ENCODE peak calls at places on chromosomes 7 and 10, in five cellular contexts. L, U, D, Z and W are unnamed samples.
A peak's percentile ranks its signal among the peaks of the same experiment; 100 is the strongest.

GRCh38 chr10:29737209-29737565 is 102.4 kb upstream of the SVIL start:
- DNase-seq in L (no peak), U (no peak), D (no peak), Z (no peak), W (no peak)

GRCh38 chr7:28086198-28086597 is 94.4 kb downstream of the JAZF1 start:
- DNase-seq in L (no peak), U (no peak), D (no peak), Z (no peak), W (no peak)

GRCh38 chr7:84372155-84372621 is 177.6 kb upstream of the SEMA3A start:
- DNase-seq in L (peak; percentile 95), U (no peak), D (peak; percentile 79), Z (no peak), W (no peak)

GRCh38 chr10:124224331-124225028 is 131.1 kb upstream of the CHST15 start:
- DNase-seq in L (peak; percentile 38), U (no peak), D (no peak), Z (no peak), W (no peak)

GRCh38 chr10:101694674-101695403 is at the start of gene FBXW4:
- DNase-seq in L (no peak), U (peak; percentile 64), D (no peak), Z (peak; percentile 51), W (peak; percentile 71)

GRCh38 chr10:60387531-60387930 is 2.1 kb downstream of the ANK3 start:
- DNase-seq in L (no peak), U (no peak), D (no peak), Z (no peak), W (no peak)

GRCh38 chr7:115676080-115676479 is 354.5 kb downstream of the TFEC start:
- DNase-seq in L (peak; percentile 48), U (no peak), D (peak; percentile 80), Z (no peak), W (no peak)

GRCh38 chr10:115950320-115950719 is 322.7 kb downstream of the GFRA1 start:
- DNase-seq in L (peak; percentile 81), U (no peak), D (no peak), Z (no peak), W (no peak)

GRCh38 chr7:87058739-87059524 is 522 bp downstream of the ELAPOR2 start:
- DNase-seq in L (no peak), U (peak; percentile 32), D (peak; percentile 1), Z (no peak), W (peak; percentile 48)

GRCh38 chr10:124511205-124512039 is 49.8 kb downstream of the LHPP start:
- DNase-seq in L (no peak), U (no peak), D (no peak), Z (no peak), W (no peak)

GRCh38 chr7:55567495-55568070 is 4.7 kb downstream of the VOPP1 start:
- DNase-seq in L (no peak), U (no peak), D (no peak), Z (no peak), W (no peak)

GRCh38 chr10:5038703-5039102 is 35.0 kb upstream of the AKR1C2 start:
- DNase-seq in L (no peak), U (no peak), D (peak; percentile 49), Z (no peak), W (no peak)

GRCh38 chr10:93741367-93741766 is 16.4 kb upstream of the LGI1 start:
- DNase-seq in L (no peak), U (no peak), D (no peak), Z (no peak), W (no peak)

GRCh38 chr7:106313456-106313891 is 28.7 kb upstream of the NAMPT start:
- DNase-seq in L (peak; percentile 73), U (no peak), D (peak; percentile 84), Z (no peak), W (no peak)

GRCh38 chr10:124259139-124259825 is 159.4 kb downstream of the OAT start:
- DNase-seq in L (no peak), U (no peak), D (peak; percentile 21), Z (no peak), W (no peak)

GRCh38 chr10:80659284-80659683 is 121.6 kb downstream of the SH2D4B start:
- DNase-seq in L (no peak), U (peak; percentile 85), D (no peak), Z (no peak), W (no peak)

GRCh38 chr10:24469993-24470392 is 253.7 kb downstream of the ARHGAP21 start:
- DNase-seq in L (no peak), U (no peak), D (peak; percentile 59), Z (no peak), W (no peak)

GRCh38 chr7:9349625-9350024 is 916.2 kb downstream of the NXPH1 start:
- DNase-seq in L (no peak), U (no peak), D (no peak), Z (no peak), W (no peak)

GRCh38 chr7:88278881-88279280 is 27.8 kb downstream of the STEAP4 start:
- DNase-seq in L (peak; percentile 13), U (no peak), D (peak; percentile 58), Z (no peak), W (no peak)

GRCh38 chr10:33190406-33190805 is 144.1 kb downstream of the NRP1 start:
- DNase-seq in L (peak; percentile 79), U (no peak), D (no peak), Z (no peak), W (no peak)

GRCh38 chr7:139876622-139877283 is 47.7 kb downstream of the TBXAS1 start:
- DNase-seq in L (no peak), U (no peak), D (no peak), Z (no peak), W (no peak)

GRCh38 chr7:30896783-30897617 is 14.7 kb upstream of the AQP1 start:
- DNase-seq in L (no peak), U (no peak), D (peak; percentile 55), Z (no peak), W (no peak)

GRCh38 chr10:128062837-128063563 is 63.2 kb downstream of the MKI67 start:
- DNase-seq in L (no peak), U (no peak), D (peak; percentile 11), Z (peak; percentile 64), W (peak; percentile 70)

GRCh38 chr10:7792541-7792940 is 4.6 kb downstream of the ATP5F1C start:
- DNase-seq in L (no peak), U (no peak), D (no peak), Z (no peak), W (no peak)

GRCh38 chr7:143492043-143492471 is 14.4 kb downstream of the TAS2R41 start:
- DNase-seq in L (peak; percentile 74), U (no peak), D (peak; percentile 95), Z (no peak), W (no peak)

GRCh38 chr7:151825711-151826110 is 51.2 kb downstream of the PRKAG2 start:
- DNase-seq in L (no peak), U (no peak), D (no peak), Z (no peak), W (no peak)

GRCh38 chr10:173741-174140 is 38.5 kb downstream of the ZMYND11 start:
- DNase-seq in L (no peak), U (no peak), D (no peak), Z (no peak), W (no peak)

GRCh38 chr10:84166620-84167288 is 6.8 kb upstream of the GPR15LG start:
- DNase-seq in L (no peak), U (no peak), D (no peak), Z (no peak), W (no peak)

GRCh38 chr7:80830000-80830399 is 88.9 kb downstream of the SEMA3C start:
- DNase-seq in L (no peak), U (no peak), D (no peak), Z (no peak), W (no peak)

GRCh38 chr10:125157473-125157865 is 2.9 kb downstream of the CTBP2 start:
- DNase-seq in L (peak; percentile 21), U (no peak), D (no peak), Z (no peak), W (no peak)

GRCh38 chr7:46625032-46625431 is 704.0 kb upstream of the IGFBP3 start:
- DNase-seq in L (no peak), U (no peak), D (no peak), Z (no peak), W (no peak)

GRCh38 chr7:47038621-47039020 is 543.3 kb downstream of the TNS3 start:
- DNase-seq in L (no peak), U (no peak), D (no peak), Z (no peak), W (no peak)

GRCh38 chr7:4931932-4932331 is 27.1 kb downstream of the MMD2 start:
- DNase-seq in L (no peak), U (peak; percentile 20), D (no peak), Z (no peak), W (no peak)